ENCODE peak calls at places on chromosomes 13 and 19, in seven cellular contexts. A, N, P, F, D, O and B are unnamed samples.

GRCh38 chr13:75407473-75407872 is 74.5 kb downstream of the TBC1D4 start:
- DNase-seq in N (no peak), D (no peak), O (no peak), F (no peak), A (no peak), P (no peak), B (no peak)

GRCh38 chr13:98653471-98653985 is 76.6 kb upstream of the STK24 start:
- DNase-seq in D (peak), F (peak), A (no peak), N (no peak), O (peak), P (peak), B (peak)

GRCh38 chr19:18613589-18614234 is 1.0 kb downstream of the TMEM59L start:
- DNase-seq in A (no peak), O (no peak), P (no peak), N (no peak), D (no peak), F (no peak), B (no peak)

GRCh38 chr13:93226065-93226622 is 463 bp upstream of the GPC6 start:
- DNase-seq in A (no peak), P (no peak), O (no peak), D (no peak), F (no peak), N (no peak), B (no peak)

GRCh38 chr19:15419413-15420025 is 731 bp upstream of the AKAP8L start:
- DNase-seq in P (no peak), N (no peak), O (no peak), D (no peak), A (no peak), F (no peak), B (no peak)

GRCh38 chr13:35718084-35718483 is 241.6 kb upstream of the MAB21L1 start:
- DNase-seq in O (no peak), P (no peak), D (no peak), N (no peak), F (no peak), A (no peak), B (no peak)

GRCh38 chr19:36915992-36916830 is at the start of the genes ZNF568 and ZNF829:
- DNase-seq in A (peak), N (peak), O (peak), F (peak), D (peak), P (no peak), B (peak)

GRCh38 chr19:46954502-46955004 is 65.1 kb upstream of the NPAS1 start:
- DNase-seq in F (no peak), D (no peak), P (no peak), O (no peak), N (no peak), A (no peak), B (no peak)

GRCh38 chr13:47845981-47846380 is 155.1 kb downstream of the SUCLA2 start:
- DNase-seq in N (no peak), F (no peak), D (no peak), P (no peak), O (no peak), A (no peak), B (no peak)

GRCh38 chr19:39692166-39692565 is 12.1 kb upstream of the LGALS14 start:
- DNase-seq in D (no peak), F (no peak), N (no peak), A (no peak), P (no peak), O (no peak), B (no peak)

GRCh38 chr19:12783226-12783848 is 7.9 kb upstream of the JUNB start:
- DNase-seq in F (no peak), N (no peak), D (no peak), O (no peak), P (no peak), A (no peak), B (no peak)

GRCh38 chr19:2231621-2232221 is 4.4 kb downstream of the PLEKHJ1 start:
- DNase-seq in F (no peak), P (peak), D (no peak), A (no peak), O (no peak), N (no peak), B (no peak)
- H3K27ac ChIP-seq in F (no peak), P (peak), D (no peak), A (no peak), O (peak), N (no peak), B (no peak)

DNA sequence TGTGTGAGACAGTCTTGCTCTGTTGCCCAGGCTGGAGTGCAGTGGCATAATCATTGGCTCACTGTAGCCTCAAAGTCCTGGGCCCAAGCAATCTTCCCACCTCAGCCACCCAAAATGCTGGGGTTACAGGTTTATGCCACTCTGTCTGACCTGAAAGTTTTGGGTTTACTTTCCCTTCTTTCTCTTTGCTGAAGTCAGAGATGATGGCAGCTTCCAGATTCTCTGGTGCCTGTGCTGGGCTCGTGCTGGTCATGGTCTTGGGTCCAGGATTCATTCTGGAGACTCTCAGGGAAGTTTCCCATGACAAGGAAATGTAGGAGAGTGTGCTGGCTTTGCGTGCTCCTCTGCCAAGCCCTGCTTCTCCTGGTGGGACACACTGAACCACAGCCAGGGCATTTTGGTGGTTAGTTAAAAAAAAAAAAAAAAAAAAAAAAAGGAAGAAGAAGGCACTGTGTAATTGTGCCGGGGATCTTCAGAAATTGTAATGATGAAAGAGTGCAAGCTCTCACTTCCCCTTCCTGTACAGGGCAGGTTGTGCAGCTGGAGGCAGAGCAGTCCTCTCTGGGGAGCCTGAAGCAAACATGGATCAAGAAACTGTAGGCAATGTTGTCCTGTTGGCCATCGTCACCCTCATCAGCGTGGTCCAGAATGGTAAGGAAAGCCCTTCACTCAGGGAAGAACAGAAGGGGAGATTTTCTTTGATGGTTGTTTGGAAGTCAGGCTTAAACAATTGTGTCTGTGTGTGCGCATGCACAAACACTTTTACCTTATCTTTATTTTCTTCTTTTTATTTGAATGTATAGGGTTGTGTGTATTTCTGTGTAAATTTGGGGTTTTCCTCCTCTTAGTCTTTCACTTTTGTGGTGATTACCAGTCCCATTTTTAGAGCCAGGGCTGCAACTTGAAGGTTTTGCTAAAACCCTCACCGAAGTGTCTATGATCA is at the start of gene ALOX5AP:
- DNase-seq in F (peak), O (no peak), A (no peak), P (peak), N (no peak), D (no peak), B (no peak)
- H3K27ac ChIP-seq in F (peak), O (peak), A (peak), P (peak), N (peak), D (peak), B (peak)

GRCh38 chr19:43330726-43331434 is 22.6 kb upstream of the CD177 start:
- DNase-seq in P (no peak), N (no peak), A (no peak), D (no peak), F (no peak), O (no peak), B (no peak)

GRCh38 chr19:43332058-43332922 is 21.2 kb upstream of the CD177 start:
- DNase-seq in F (no peak), P (no peak), N (no peak), O (no peak), A (no peak), D (no peak), B (no peak)

GRCh38 chr19:43329989-43330388 is 23.5 kb upstream of the CD177 start:
- DNase-seq in D (no peak), O (no peak), A (no peak), N (no peak), P (no peak), F (no peak), B (no peak)

DNA sequence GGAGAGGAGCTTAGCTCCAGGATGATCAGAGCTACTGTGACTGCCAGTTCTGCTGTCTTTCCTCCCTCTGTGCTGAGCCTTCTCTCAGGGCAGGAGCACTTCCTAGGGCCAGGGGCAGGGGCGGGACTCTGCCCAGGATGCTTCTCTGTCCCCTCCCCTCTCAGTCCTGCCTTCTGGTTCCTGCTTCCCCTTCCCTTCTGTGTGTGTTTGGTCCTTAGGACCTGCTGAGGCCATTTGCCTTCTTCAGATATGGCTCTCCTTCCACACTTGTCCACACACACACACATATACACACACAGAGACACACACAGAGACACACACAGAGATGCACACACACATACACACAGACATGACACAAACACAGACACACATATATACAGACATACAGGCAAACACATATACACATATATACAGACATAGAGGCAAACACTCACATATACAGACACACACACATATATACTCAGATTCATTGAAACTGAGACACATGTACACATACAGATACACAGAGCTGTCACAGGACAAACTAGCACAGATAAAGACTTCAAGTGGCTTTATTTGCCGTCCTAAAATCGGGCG is 22.0 kb upstream of the CD177 start:
- DNase-seq in A (no peak), O (no peak), D (no peak), N (no peak), P (no peak), F (no peak), B (no peak)
- H3K27ac ChIP-seq in A (no peak), O (no peak), D (no peak), N (no peak), P (no peak), F (no peak), B (no peak)

GRCh38 chr19:42279148-42279901 is 10.3 kb downstream of the CIC start:
- DNase-seq in F (no peak), A (no peak), P (no peak), N (no peak), D (no peak), O (no peak), B (no peak)

GRCh38 chr19:42282036-42282762 is 13.1 kb downstream of the CIC start:
- DNase-seq in F (peak), N (no peak), P (peak), A (no peak), O (no peak), D (no peak), B (no peak)

GRCh38 chr19:42281175-42282035 is 12.4 kb downstream of the CIC start:
- DNase-seq in O (peak), P (peak), A (peak), D (no peak), N (no peak), F (peak), B (no peak)

GRCh38 chr19:42279902-42280760 is 11.1 kb downstream of the CIC start:
- DNase-seq in A (peak), N (peak), P (peak), D (peak), F (peak), O (peak), B (no peak)

GRCh38 chr19:42280761-42281174 is 11.7 kb downstream of the CIC start:
- DNase-seq in D (no peak), P (no peak), A (no peak), O (no peak), N (no peak), F (no peak), B (no peak)
- H3K27ac ChIP-seq in D (peak), P (peak), A (peak), O (peak), N (peak), F (peak), B (peak)

DNA sequence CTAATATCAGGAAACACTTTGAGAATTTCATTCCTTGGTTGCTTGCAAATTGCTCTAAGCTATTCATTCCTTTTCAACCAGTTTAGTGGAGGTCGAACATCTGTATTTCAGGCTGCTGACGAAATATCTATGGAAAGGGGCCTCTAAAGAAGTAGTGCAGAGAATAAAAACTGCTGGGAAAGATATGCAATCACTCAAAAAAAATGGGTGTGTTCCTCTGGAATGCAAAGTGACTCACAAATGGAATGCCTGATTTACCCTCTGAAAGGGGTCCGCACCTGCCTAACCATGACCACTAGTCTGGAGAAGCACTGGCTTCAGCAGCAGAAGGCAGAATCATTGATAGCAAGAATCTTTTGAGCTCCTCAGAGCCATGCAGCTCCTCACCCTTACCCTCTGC is 129.4 kb downstream of the PCDH9 start:
- DNase-seq in P (no peak), A (no peak), F (no peak), N (no peak), O (no peak), D (no peak), B (no peak)
- H3K27ac ChIP-seq in P (no peak), A (no peak), F (no peak), N (no peak), O (no peak), D (no peak), B (no peak)

GRCh38 chr19:9791552-9792181 is 23.1 kb upstream of the ZNF846 start:
- DNase-seq in O (peak), F (peak), D (peak), P (peak), A (peak), N (peak), B (peak)
- H3K27ac ChIP-seq in O (peak), F (peak), D (peak), P (peak), A (peak), N (peak), B (peak)

DNA sequence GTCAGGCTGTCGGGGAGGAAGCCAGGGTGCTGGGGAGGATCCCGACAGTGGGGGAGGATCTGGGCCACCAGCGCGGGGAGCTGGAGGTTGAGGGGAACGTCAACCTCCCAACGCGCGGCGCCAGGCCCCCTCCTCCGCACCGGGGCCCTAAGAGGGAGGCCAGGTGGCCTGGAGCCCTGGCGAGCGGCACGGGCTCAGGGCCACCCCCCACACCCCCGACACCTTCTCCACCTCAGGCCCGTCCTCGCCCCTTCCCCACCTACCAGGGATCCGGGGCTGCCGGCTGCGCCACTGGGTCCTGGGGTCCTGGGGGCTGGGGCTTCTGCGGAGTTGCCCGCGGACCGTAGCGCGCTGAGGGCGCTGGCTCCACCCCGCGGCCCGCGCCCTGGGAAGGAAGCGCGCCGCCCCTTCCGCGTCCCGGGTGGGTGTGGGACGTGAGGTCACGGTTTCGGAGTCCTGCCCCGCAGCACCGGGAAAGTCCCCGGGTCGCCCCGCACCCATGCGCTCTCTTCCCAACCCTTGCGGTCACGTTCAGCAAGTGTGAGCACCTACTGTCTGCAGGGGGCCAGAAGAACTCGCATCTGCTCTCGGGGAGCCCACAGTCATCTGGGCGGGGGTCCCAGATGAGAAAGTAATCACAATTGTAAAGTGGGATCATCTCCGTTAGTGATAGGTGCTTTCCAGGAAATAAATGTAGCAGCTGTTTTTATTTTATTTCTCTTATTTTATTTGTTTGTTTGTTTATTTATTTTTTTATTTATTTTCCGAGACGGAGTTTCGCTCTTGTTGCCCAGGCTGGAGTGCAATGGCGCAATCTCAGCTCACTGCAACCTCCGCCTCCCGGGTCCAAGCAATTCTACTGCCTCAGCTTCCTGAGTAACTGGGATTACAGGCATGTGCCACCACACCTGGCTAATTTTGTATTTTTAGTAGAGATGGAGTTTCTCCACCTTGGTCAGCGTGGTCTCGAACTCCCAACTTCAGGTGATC is at the start of gene TICAM1:
- DNase-seq in A (no peak), P (peak), O (peak), D (peak), F (peak), N (peak), B (peak)
- H3K27ac ChIP-seq in A (peak), P (peak), O (peak), D (peak), F (peak), N (peak), B (peak)

GRCh38 chr13:32314271-32314967 is 744 bp downstream of the ZAR1L start:
- DNase-seq in F (no peak), A (no peak), D (peak), N (no peak), P (no peak), O (peak), B (no peak)
- H3K27ac ChIP-seq in F (peak), A (peak), D (peak), N (peak), P (peak), O (peak), B (peak)